ENCODE peak calls at places on chromosomes 5 and 9, in seven cellular contexts. S is testis, N is fibroblast of lung, R is breast epithelium, O is DND-41, Z is body of pancreas, D is psoas muscle. L is an unnamed sample. For H3K4me1 and H3K9me3, the result is how much of the 10 kb centered on the place peaks cover.

GRCh38 chr5:99587983-99588382 is 659.2 kb upstream of the CHD1 start:
- DNase-seq in S (no peak), N (no peak), R (no peak), O (no peak), Z (no peak), D (no peak), L (no peak)

GRCh38 chr9:10366171-10366779 is 246.5 kb downstream of the PTPRD start:
- DNase-seq in S (no peak), N (peak), R (no peak), O (no peak), Z (no peak), D (no peak), L (no peak)

GRCh38 chr5:101278011-101278687 is 375.1 kb upstream of the ST8SIA4 start:
- DNase-seq in S (no peak), N (peak), R (no peak), O (no peak), Z (no peak), D (no peak), L (no peak)

GRCh38 chr5:1543398-1544293 is 19.9 kb upstream of the LPCAT1 start:
- DNase-seq in S (peak), N (no peak), R (peak), O (no peak), Z (no peak), D (no peak), L (no peak)

GRCh38 chr9:12554636-12555035 is 138.5 kb upstream of the TYRP1 start:
- DNase-seq in S (no peak), N (peak), R (no peak), O (no peak), Z (peak), D (no peak), L (no peak)

GRCh38 chr9:129138476-129139232 is 27.4 kb downstream of the PTPA start:
- DNase-seq in S (peak), N (peak), R (peak), O (no peak), Z (peak), D (peak), L (no peak)

GRCh38 chr9:133679056-133679455 is 42.9 kb downstream of the DBH start:
- DNase-seq in S (no peak), N (no peak), R (no peak), O (no peak), Z (no peak), D (no peak), L (no peak)

GRCh38 chr5:150461231-150461630 is 11.7 kb upstream of the RPS14 start:
- DNase-seq in S (no peak), N (no peak), R (no peak), O (no peak), Z (no peak), D (no peak), L (no peak)

GRCh38 chr9:133584559-133585476 is 24.4 kb downstream of the FAM163B start:
- DNase-seq in S (peak), N (no peak), R (no peak), O (peak), Z (no peak), D (no peak), L (no peak)

GRCh38 chr9:87498816-87499454 is 1.3 kb downstream of the DAPK1 start:
- DNase-seq in S (no peak), N (no peak), R (no peak), O (no peak), Z (peak), D (no peak), L (no peak)

GRCh38 chr9:137445930-137446431 is 4.8 kb upstream of the ENTPD8 start:
- DNase-seq in S (no peak), N (no peak), R (no peak), O (no peak), Z (no peak), D (peak), L (no peak)

GRCh38 chr5:150001660-150002493 is 1.3 kb downstream of the HMGXB3 start:
- DNase-seq in S (peak), N (peak), R (no peak), O (peak), Z (peak), D (no peak), L (peak)

GRCh38 chr9:130770679-130771442 is 64.2 kb upstream of the ABL1 start:
- DNase-seq in S (no peak), N (peak), R (no peak), O (peak), Z (no peak), D (no peak), L (no peak)

GRCh38 chr9:131650254-131650653 is 89.6 kb downstream of the RAPGEF1 start:
- DNase-seq in S (peak), N (peak), R (no peak), O (no peak), Z (no peak), D (peak), L (no peak)

GRCh38 chr9:129938291-129938979 is 103.2 kb downstream of the USP20 start:
- DNase-seq in S (no peak), N (peak), R (no peak), O (no peak), Z (no peak), D (no peak), L (no peak)

GRCh38 chr9:36163049-36163839 is 5.9 kb upstream of the CCIN start:
- DNase-seq in S (peak), N (peak), R (no peak), O (no peak), Z (peak), D (peak), L (no peak)

GRCh38 chr5:135289651-135290050 is 109.4 kb downstream of the MACROH2A1 start:
- DNase-seq in S (no peak), N (no peak), R (no peak), O (no peak), Z (no peak), D (no peak), L (no peak)

GRCh38 chr5:33944543-33945132 is 8.5 kb downstream of the RXFP3 start:
- DNase-seq in S (no peak), N (no peak), R (no peak), O (no peak), Z (no peak), D (peak), L (no peak)

GRCh38 chr9:113625456-113625855 is 161.9 kb downstream of the RGS3 start:
- DNase-seq in S (no peak), N (no peak), R (no peak), O (no peak), Z (no peak), D (no peak), L (no peak)

GRCh38 chr9:115200711-115201505 is 83.0 kb upstream of the TNC start:
- DNase-seq in S (no peak), N (peak), R (no peak), O (no peak), Z (no peak), D (no peak), L (no peak)

GRCh38 chr5:2847608-2848007 is 96.1 kb upstream of the IRX2 start:
- DNase-seq in S (no peak), N (no peak), R (no peak), O (no peak), Z (no peak), D (no peak), L (no peak)

GRCh38 chr9:129264388-129264787 is 86.3 kb upstream of the IER5L start:
- DNase-seq in S (no peak), N (no peak), R (no peak), O (no peak), Z (no peak), D (no peak), L (no peak)

GRCh38 chr5:87524217-87524616 is 111.5 kb upstream of the CCNH start:
- DNase-seq in S (no peak), N (no peak), R (no peak), O (peak), Z (no peak), D (no peak), L (no peak)

GRCh38 chr5:168172718-168173045 is 118.8 kb upstream of the WWC1 start:
- DNase-seq in S (peak), N (no peak), R (peak), O (no peak), Z (no peak), D (no peak), L (no peak)

GRCh38 chr5:67222243-67223033 is 25.8 kb upstream of the CD180 start:
- DNase-seq in S (no peak), N (no peak), R (no peak), O (no peak), Z (no peak), D (no peak), L (no peak)

GRCh38 chr5:150516011-150516410 is 8.1 kb downstream of the NDST1 start:
- DNase-seq in S (peak), N (peak), R (no peak), O (no peak), Z (peak), D (peak), L (no peak)

GRCh38 chr9:133876144-133876543 is 116.0 kb downstream of the VAV2 start:
- DNase-seq in S (no peak), N (no peak), R (no peak), O (no peak), Z (no peak), D (peak), L (no peak)

DNA sequence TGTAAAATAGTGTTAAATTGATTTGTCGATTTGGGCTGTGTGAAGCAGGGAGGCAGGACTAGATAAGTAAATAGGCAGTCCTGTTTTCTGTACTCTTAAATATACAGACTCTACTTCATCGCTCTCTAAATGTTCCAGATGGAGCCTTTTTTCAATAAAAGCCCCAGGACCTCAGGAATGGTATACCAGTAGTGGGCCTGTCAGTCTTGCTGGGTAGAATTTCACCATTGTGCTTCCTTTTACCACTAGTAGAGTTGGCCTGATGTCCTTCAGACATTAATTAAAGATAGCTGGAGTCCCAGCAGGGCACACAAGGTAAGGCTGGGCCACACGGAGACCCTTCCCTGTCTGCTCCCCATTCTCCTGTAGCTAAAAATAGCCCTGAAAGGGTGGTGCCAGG is 6.0 kb downstream of the SNX18 start:
- DNase-seq in S (no peak), N (no peak), R (no peak), O (no peak), Z (no peak), D (no peak), L (no peak)
- H3K4me3 ChIP-seq in S (no peak), N (no peak), R (no peak), O (no peak), Z (no peak), D (peak), L (no peak)

DNA sequence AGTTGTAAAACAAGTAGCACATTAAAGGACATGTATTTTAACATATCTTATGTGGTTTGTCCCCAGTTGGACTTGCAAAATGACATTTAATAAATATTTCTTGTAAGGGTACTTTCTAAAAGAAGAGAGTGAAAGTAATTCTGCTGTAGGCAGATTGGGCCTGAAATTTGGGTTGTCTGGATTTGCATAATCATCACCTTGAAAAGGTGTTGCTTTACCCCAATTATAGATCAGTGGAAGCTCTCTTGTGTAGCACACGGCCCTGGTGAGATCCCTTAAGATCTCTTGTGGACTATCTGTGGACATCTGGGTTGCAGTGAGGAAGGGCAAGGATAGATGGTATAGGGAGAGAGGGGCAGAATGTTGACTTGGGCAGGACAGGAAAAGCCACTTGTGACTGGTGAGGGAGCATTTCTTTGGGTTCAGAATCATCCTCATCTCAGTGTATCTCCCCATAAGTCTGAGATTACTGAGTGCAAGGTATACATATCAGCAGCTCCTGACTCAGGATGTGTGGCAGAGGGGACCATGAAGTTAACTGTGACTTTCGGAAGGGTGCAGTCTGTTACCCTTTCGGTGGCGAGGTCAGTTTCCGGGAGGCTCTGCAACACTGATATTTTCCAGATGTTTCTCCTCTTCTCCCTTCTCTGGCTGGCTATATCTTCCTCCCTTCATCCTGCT is 2.0 kb upstream of the TNFAIP8 start:
- DNase-seq in S (no peak), N (no peak), R (no peak), O (no peak), Z (no peak), D (no peak), L (no peak)
- H3K4me1 ChIP-seq in S (under half), N (under half), R (under half), O (under half), Z (under half), D (under half), L (half or more)

DNA sequence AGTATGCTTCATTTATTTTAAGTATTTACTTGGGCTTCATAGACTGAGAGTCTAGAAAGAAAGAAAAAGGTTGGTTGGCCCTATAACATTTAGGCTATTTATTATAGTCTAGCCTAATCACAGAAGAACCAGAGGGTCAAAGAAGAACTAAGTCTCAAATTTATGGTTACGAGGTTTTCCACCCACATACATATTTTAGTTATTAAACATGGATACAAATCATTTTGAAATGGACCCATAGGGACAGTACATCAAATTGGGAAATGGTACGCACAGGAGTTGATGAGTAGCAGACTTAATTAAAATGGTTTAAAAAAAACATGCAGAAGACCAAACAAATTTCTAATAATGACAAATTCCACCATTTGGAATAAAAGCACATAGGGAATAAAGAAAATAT is 17.7 kb downstream of the SVEP1 start:
- DNase-seq in S (no peak), N (no peak), R (no peak), O (no peak), Z (no peak), D (no peak), L (no peak)
- H3K9me3 ChIP-seq in S (under half), N (under half), R (under half), O (under half), Z (under half), D (under half), L (under half)

GRCh38 chr9:93329632-93330286 is 121.7 kb upstream of the FAM120A start:
- DNase-seq in S (no peak), N (no peak), R (no peak), O (no peak), Z (no peak), D (no peak), L (no peak)
- H3K4me3 ChIP-seq in S (no peak), N (no peak), R (no peak), O (no peak), Z (no peak), D (no peak), L (no peak)

DNA sequence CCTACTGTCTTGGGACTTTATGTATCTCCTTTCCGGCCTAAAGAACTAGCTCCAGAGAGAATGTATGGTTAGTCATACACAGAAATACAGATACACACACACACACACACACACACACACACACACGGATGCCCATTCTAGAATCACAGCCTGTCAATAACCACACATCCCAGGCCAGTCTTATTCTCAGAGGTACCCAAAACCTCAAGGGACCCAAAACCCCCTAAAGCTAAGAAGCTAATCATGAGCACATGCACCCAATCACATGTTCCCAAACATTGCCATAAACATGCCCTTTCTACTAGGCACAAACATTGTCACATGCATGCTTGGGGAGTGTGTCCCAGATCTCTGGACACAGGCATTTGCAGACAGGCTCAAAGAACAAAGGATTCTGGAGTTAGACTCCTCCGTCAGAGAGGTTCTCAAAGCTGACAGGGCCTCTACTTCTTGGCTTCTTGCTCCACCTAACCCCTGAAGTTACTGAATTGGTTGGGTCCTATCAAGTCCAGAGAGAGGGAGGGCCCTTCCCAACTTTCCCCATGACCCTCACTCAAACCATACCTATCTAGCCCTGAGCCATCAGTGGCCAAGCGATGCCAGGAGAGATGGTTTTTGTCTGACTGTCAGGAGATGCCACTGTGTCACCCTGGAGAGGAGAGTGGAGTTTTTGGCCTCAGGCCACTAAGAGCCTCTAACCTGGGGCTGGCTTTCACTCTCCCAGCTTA is 78.7 kb downstream of the NRG2 start:
- DNase-seq in S (peak), N (no peak), R (no peak), O (no peak), Z (no peak), D (no peak), L (no peak)
- H3K4me1 ChIP-seq in S (under half), N (under half), R (under half), O (under half), Z (under half), D (under half), L (under half)

L was measured in effector memory CD4-positive, alpha-beta T cell.